ENCODE peak calls at places on chromosomes 3 and 15, in five cellular contexts. One of them, this sample, is unnamed.

GRCh38 chr3:60202052-60202753 is 1049.0 kb downstream of the FHIT start:
- DNase-seq in stromal cell of bone marrow: no peak
- DNase-seq in NCI-H1694: no peak
- DNase-seq in omental fat pad: no peak
- DNase-seq in stimulated activated CD4-positive, alpha-beta T cell treated with anti-CD3 and anti-CD28 coated beads, Interleukin-15, amount 100 ng/mL, for 1 hour: no peak
- DNase-seq in this sample: no peak

GRCh38 chr3:132695422-132695821 is 26.8 kb downstream of the NPHP3 start:
- DNase-seq in stimulated activated CD4-positive, alpha-beta T cell treated with anti-CD3 and anti-CD28 coated beads, Interleukin-15, amount 100 ng/mL, for 1 hour: no peak
- DNase-seq in NCI-H1694: no peak
- DNase-seq in stromal cell of bone marrow: peak
- DNase-seq in omental fat pad: no peak
- DNase-seq in this sample: no peak

GRCh38 chr3:7565574-7565973 is 704.7 kb downstream of the GRM7 start:
- DNase-seq in stimulated activated CD4-positive, alpha-beta T cell treated with anti-CD3 and anti-CD28 coated beads, Interleukin-15, amount 100 ng/mL, for 1 hour: no peak
- DNase-seq in omental fat pad: no peak
- DNase-seq in stromal cell of bone marrow: no peak
- DNase-seq in NCI-H1694: no peak
- DNase-seq in this sample: no peak

GRCh38 chr3:12501360-12502020 is 17.2 kb downstream of the TSEN2 start:
- DNase-seq in omental fat pad: no peak
- DNase-seq in NCI-H1694: no peak
- DNase-seq in stromal cell of bone marrow: no peak
- DNase-seq in stimulated activated CD4-positive, alpha-beta T cell treated with anti-CD3 and anti-CD28 coated beads, Interleukin-15, amount 100 ng/mL, for 1 hour: no peak
- DNase-seq in this sample: peak

GRCh38 chr3:61172684-61173083 is 78.6 kb downstream of the FHIT start:
- DNase-seq in NCI-H1694: no peak
- DNase-seq in stromal cell of bone marrow: no peak
- DNase-seq in omental fat pad: no peak
- DNase-seq in stimulated activated CD4-positive, alpha-beta T cell treated with anti-CD3 and anti-CD28 coated beads, Interleukin-15, amount 100 ng/mL, for 1 hour: no peak
- DNase-seq in this sample: no peak

GRCh38 chr15:32849769-32850668 is 132.2 kb downstream of the GREM1 start:
- DNase-seq in stimulated activated CD4-positive, alpha-beta T cell treated with anti-CD3 and anti-CD28 coated beads, Interleukin-15, amount 100 ng/mL, for 1 hour: no peak
- DNase-seq in NCI-H1694: no peak
- DNase-seq in omental fat pad: no peak
- DNase-seq in stromal cell of bone marrow: no peak
- DNase-seq in this sample: peak

GRCh38 chr3:173976281-173976680 is 578.7 kb downstream of the NLGN1 start:
- DNase-seq in omental fat pad: no peak
- DNase-seq in stromal cell of bone marrow: no peak
- DNase-seq in stimulated activated CD4-positive, alpha-beta T cell treated with anti-CD3 and anti-CD28 coated beads, Interleukin-15, amount 100 ng/mL, for 1 hour: no peak
- DNase-seq in NCI-H1694: no peak
- DNase-seq in this sample: peak

GRCh38 chr3:194308635-194309213 is 42.4 kb downstream of the CPN2 start:
- DNase-seq in NCI-H1694: no peak
- DNase-seq in stimulated activated CD4-positive, alpha-beta T cell treated with anti-CD3 and anti-CD28 coated beads, Interleukin-15, amount 100 ng/mL, for 1 hour: no peak
- DNase-seq in omental fat pad: no peak
- DNase-seq in stromal cell of bone marrow: no peak
- DNase-seq in this sample: no peak

GRCh38 chr15:40952301-40952900 is 870 bp upstream of the CHAC1 start:
- DNase-seq in omental fat pad: no peak
- DNase-seq in stromal cell of bone marrow: no peak
- DNase-seq in NCI-H1694: no peak
- DNase-seq in stimulated activated CD4-positive, alpha-beta T cell treated with anti-CD3 and anti-CD28 coated beads, Interleukin-15, amount 100 ng/mL, for 1 hour: no peak
- DNase-seq in this sample: no peak

GRCh38 chr3:59771760-59772159 is 721.9 kb upstream of the CFAP20DC start:
- DNase-seq in stromal cell of bone marrow: peak
- DNase-seq in omental fat pad: no peak
- DNase-seq in NCI-H1694: no peak
- DNase-seq in stimulated activated CD4-positive, alpha-beta T cell treated with anti-CD3 and anti-CD28 coated beads, Interleukin-15, amount 100 ng/mL, for 1 hour: no peak
- DNase-seq in this sample: peak

GRCh38 chr3:31948255-31948654 is 32.8 kb downstream of the OSBPL10 start:
- DNase-seq in omental fat pad: no peak
- DNase-seq in stimulated activated CD4-positive, alpha-beta T cell treated with anti-CD3 and anti-CD28 coated beads, Interleukin-15, amount 100 ng/mL, for 1 hour: no peak
- DNase-seq in stromal cell of bone marrow: no peak
- DNase-seq in NCI-H1694: no peak
- DNase-seq in this sample: no peak

GRCh38 chr15:40939909-40940801 is 11.0 kb downstream of the DLL4 start:
- DNase-seq in omental fat pad: no peak
- DNase-seq in stimulated activated CD4-positive, alpha-beta T cell treated with anti-CD3 and anti-CD28 coated beads, Interleukin-15, amount 100 ng/mL, for 1 hour: no peak
- DNase-seq in NCI-H1694: no peak
- DNase-seq in stromal cell of bone marrow: no peak
- DNase-seq in this sample: no peak

GRCh38 chr15:43977072-43977884 is 150.5 kb downstream of the WDR76 start:
- DNase-seq in NCI-H1694: no peak
- DNase-seq in stimulated activated CD4-positive, alpha-beta T cell treated with anti-CD3 and anti-CD28 coated beads, Interleukin-15, amount 100 ng/mL, for 1 hour: no peak
- DNase-seq in stromal cell of bone marrow: no peak
- DNase-seq in omental fat pad: no peak
- DNase-seq in this sample: no peak

GRCh38 chr3:22720596-22720995 is 482.5 kb upstream of the UBE2E2 start:
- DNase-seq in NCI-H1694: no peak
- DNase-seq in stromal cell of bone marrow: no peak
- DNase-seq in stimulated activated CD4-positive, alpha-beta T cell treated with anti-CD3 and anti-CD28 coated beads, Interleukin-15, amount 100 ng/mL, for 1 hour: no peak
- DNase-seq in omental fat pad: no peak
- DNase-seq in this sample: no peak

GRCh38 chr3:177944228-177944661 is 592.0 kb upstream of the KCNMB2 start:
- DNase-seq in stromal cell of bone marrow: no peak
- DNase-seq in NCI-H1694: no peak
- DNase-seq in omental fat pad: no peak
- DNase-seq in stimulated activated CD4-positive, alpha-beta T cell treated with anti-CD3 and anti-CD28 coated beads, Interleukin-15, amount 100 ng/mL, for 1 hour: no peak
- DNase-seq in this sample: no peak

GRCh38 chr3:174891524-174892203 is 32.5 kb downstream of the NAALADL2 start:
- DNase-seq in stimulated activated CD4-positive, alpha-beta T cell treated with anti-CD3 and anti-CD28 coated beads, Interleukin-15, amount 100 ng/mL, for 1 hour: no peak
- DNase-seq in NCI-H1694: no peak
- DNase-seq in omental fat pad: no peak
- DNase-seq in stromal cell of bone marrow: peak
- DNase-seq in this sample: no peak

GRCh38 chr3:56753206-56753605 is 48.5 kb downstream of the ARHGEF3 start:
- DNase-seq in stimulated activated CD4-positive, alpha-beta T cell treated with anti-CD3 and anti-CD28 coated beads, Interleukin-15, amount 100 ng/mL, for 1 hour: no peak
- DNase-seq in stromal cell of bone marrow: peak
- DNase-seq in omental fat pad: no peak
- DNase-seq in NCI-H1694: no peak
- DNase-seq in this sample: no peak

GRCh38 chr3:88025001-88025552 is 33.7 kb downstream of the CGGBP1 start:
- DNase-seq in stimulated activated CD4-positive, alpha-beta T cell treated with anti-CD3 and anti-CD28 coated beads, Interleukin-15, amount 100 ng/mL, for 1 hour: no peak
- DNase-seq in NCI-H1694: no peak
- DNase-seq in stromal cell of bone marrow: no peak
- DNase-seq in omental fat pad: no peak
- DNase-seq in this sample: no peak

GRCh38 chr3:50950591-50950990 is 275.9 kb downstream of the DOCK3 start:
- DNase-seq in NCI-H1694: no peak
- DNase-seq in stimulated activated CD4-positive, alpha-beta T cell treated with anti-CD3 and anti-CD28 coated beads, Interleukin-15, amount 100 ng/mL, for 1 hour: no peak
- DNase-seq in stromal cell of bone marrow: no peak
- DNase-seq in omental fat pad: no peak
- DNase-seq in this sample: no peak

GRCh38 chr3:100533176-100533575 is 40.8 kb downstream of the TMEM45A start:
- DNase-seq in stimulated activated CD4-positive, alpha-beta T cell treated with anti-CD3 and anti-CD28 coated beads, Interleukin-15, amount 100 ng/mL, for 1 hour: no peak
- DNase-seq in stromal cell of bone marrow: no peak
- DNase-seq in omental fat pad: no peak
- DNase-seq in NCI-H1694: no peak
- DNase-seq in this sample: peak

GRCh38 chr3:185976977-185977678 is 39.3 kb upstream of the TRA2B start:
- DNase-seq in stimulated activated CD4-positive, alpha-beta T cell treated with anti-CD3 and anti-CD28 coated beads, Interleukin-15, amount 100 ng/mL, for 1 hour: peak
- DNase-seq in omental fat pad: peak
- DNase-seq in NCI-H1694: peak
- DNase-seq in stromal cell of bone marrow: peak
- DNase-seq in this sample: no peak

GRCh38 chr15:90037510-90037860 is 36.4 kb downstream of the ZNF710 start:
- DNase-seq in stromal cell of bone marrow: peak
- DNase-seq in omental fat pad: no peak
- DNase-seq in stimulated activated CD4-positive, alpha-beta T cell treated with anti-CD3 and anti-CD28 coated beads, Interleukin-15, amount 100 ng/mL, for 1 hour: no peak
- DNase-seq in NCI-H1694: no peak
- DNase-seq in this sample: peak

GRCh38 chr15:89400121-89400996 is 65.7 kb upstream of the POLG start:
- DNase-seq in stimulated activated CD4-positive, alpha-beta T cell treated with anti-CD3 and anti-CD28 coated beads, Interleukin-15, amount 100 ng/mL, for 1 hour: no peak
- DNase-seq in omental fat pad: no peak
- DNase-seq in stromal cell of bone marrow: no peak
- DNase-seq in NCI-H1694: no peak
- DNase-seq in this sample: no peak

GRCh38 chr3:14329116-14329830 is 73.1 kb upstream of the SLC6A6 start:
- DNase-seq in stromal cell of bone marrow: peak
- DNase-seq in NCI-H1694: no peak
- DNase-seq in omental fat pad: no peak
- DNase-seq in stimulated activated CD4-positive, alpha-beta T cell treated with anti-CD3 and anti-CD28 coated beads, Interleukin-15, amount 100 ng/mL, for 1 hour: no peak
- DNase-seq in this sample: no peak

GRCh38 chr3:191499307-191500125 is 38.6 kb downstream of the PYDC2 start:
- DNase-seq in omental fat pad: no peak
- DNase-seq in stromal cell of bone marrow: peak
- DNase-seq in NCI-H1694: no peak
- DNase-seq in stimulated activated CD4-positive, alpha-beta T cell treated with anti-CD3 and anti-CD28 coated beads, Interleukin-15, amount 100 ng/mL, for 1 hour: no peak
- DNase-seq in this sample: no peak